ENCODE peak calls at places on chromosomes 16 and 17, in six cellular contexts. One of them, this sample, is unnamed.
A peak's percentile ranks its signal among the peaks of the same experiment; 100 is the strongest.

GRCh38 chr16:80985611-80986010 is 21.1 kb downstream of the CMC2 start:
- DNase-seq in AG09309: no peak
- DNase-seq in progenitor cell of endocrine pancreas: no peak
- DNase-seq in foreskin fibroblast: no peak
- DNase-seq in H9: no peak
- DNase-seq in Caco-2: no peak
- DNase-seq in this sample: no peak

GRCh38 chr16:73126453-73126853 is 78.5 kb upstream of the ZFHX3 start:
- DNase-seq in Caco-2: no peak
- DNase-seq in foreskin fibroblast: peak; percentile 92
- DNase-seq in H9: no peak
- DNase-seq in AG09309: peak; percentile 59
- DNase-seq in progenitor cell of endocrine pancreas: no peak
- DNase-seq in this sample: no peak

GRCh38 chr17:74361613-74362391 is at the start of gene BTBD17:
- DNase-seq in Caco-2: no peak
- DNase-seq in progenitor cell of endocrine pancreas: peak; percentile 52
- DNase-seq in foreskin fibroblast: peak; percentile 46
- DNase-seq in AG09309: no peak
- DNase-seq in H9: peak; percentile 95
- DNase-seq in this sample: peak; percentile 91

GRCh38 chr16:68386628-68387027 is 61.7 kb downstream of the SMPD3 start:
- DNase-seq in foreskin fibroblast: no peak
- DNase-seq in H9: no peak
- DNase-seq in AG09309: no peak
- DNase-seq in Caco-2: peak; percentile 82
- DNase-seq in progenitor cell of endocrine pancreas: no peak
- DNase-seq in this sample: no peak

GRCh38 chr16:75379911-75380847 is 53.1 kb downstream of the CFDP1 start:
- DNase-seq in H9: no peak
- DNase-seq in progenitor cell of endocrine pancreas: no peak
- DNase-seq in foreskin fibroblast: no peak
- DNase-seq in AG09309: no peak
- DNase-seq in Caco-2: no peak
- DNase-seq in this sample: no peak

GRCh38 chr17:82302991-82303943 is 14.1 kb downstream of the CD7 start:
- DNase-seq in Caco-2: peak; percentile 55
- DNase-seq in foreskin fibroblast: no peak
- DNase-seq in AG09309: no peak
- DNase-seq in progenitor cell of endocrine pancreas: no peak
- DNase-seq in H9: no peak
- DNase-seq in this sample: no peak

GRCh38 chr17:14442798-14443553 is 142.1 kb downstream of the HS3ST3B1 start:
- DNase-seq in foreskin fibroblast: no peak
- DNase-seq in AG09309: no peak
- DNase-seq in H9: no peak
- DNase-seq in Caco-2: no peak
- DNase-seq in progenitor cell of endocrine pancreas: no peak
- DNase-seq in this sample: no peak

GRCh38 chr17:49817993-49818392 is 29.5 kb downstream of the KAT7 start:
- DNase-seq in AG09309: no peak
- DNase-seq in progenitor cell of endocrine pancreas: no peak
- DNase-seq in H9: no peak
- DNase-seq in Caco-2: no peak
- DNase-seq in foreskin fibroblast: no peak
- DNase-seq in this sample: no peak

GRCh38 chr16:78925071-78925714 is 675.3 kb downstream of the MAF start:
- DNase-seq in Caco-2: peak; percentile 42
- DNase-seq in H9: peak; percentile 46
- DNase-seq in foreskin fibroblast: no peak
- DNase-seq in progenitor cell of endocrine pancreas: no peak
- DNase-seq in AG09309: no peak
- DNase-seq in this sample: no peak

GRCh38 chr17:4617590-4618356 is 23.7 kb downstream of the ALOX15 start:
- DNase-seq in AG09309: no peak
- DNase-seq in H9: no peak
- DNase-seq in foreskin fibroblast: no peak
- DNase-seq in progenitor cell of endocrine pancreas: no peak
- DNase-seq in Caco-2: no peak
- DNase-seq in this sample: no peak

GRCh38 chr16:24689128-24689527 is 40.3 kb upstream of the TNRC6A start:
- DNase-seq in H9: peak; percentile 56
- DNase-seq in foreskin fibroblast: peak; percentile 77
- DNase-seq in progenitor cell of endocrine pancreas: no peak
- DNase-seq in AG09309: peak; percentile 34
- DNase-seq in Caco-2: no peak
- DNase-seq in this sample: no peak
- TF ChIP-seq CTCF in H9: peak; percentile 79
- TF ChIP-seq CTCF in foreskin fibroblast: peak; percentile 82
- TF ChIP-seq CTCF in progenitor cell of endocrine pancreas: peak; percentile 69
- TF ChIP-seq CTCF in AG09309: peak; percentile 92
- TF ChIP-seq CTCF in Caco-2: peak; percentile 58
- TF ChIP-seq CTCF in this sample: peak; percentile 60

GRCh38 chr16:84925092-84925772 is 86.1 kb downstream of the ZDHHC7 start:
- DNase-seq in foreskin fibroblast: peak; percentile 54
- DNase-seq in AG09309: no peak
- DNase-seq in Caco-2: peak; percentile 76
- DNase-seq in H9: peak; percentile 69
- DNase-seq in progenitor cell of endocrine pancreas: no peak
- DNase-seq in this sample: no peak
- TF ChIP-seq CTCF in foreskin fibroblast: peak; percentile 86
- TF ChIP-seq CTCF in AG09309: peak; percentile 82
- TF ChIP-seq CTCF in Caco-2: peak; percentile 94
- TF ChIP-seq CTCF in H9: peak; percentile 92
- TF ChIP-seq CTCF in progenitor cell of endocrine pancreas: peak; percentile 57
- TF ChIP-seq CTCF in this sample: peak; percentile 63

GRCh38 chr17:63573634-63574033 is 23.4 kb downstream of the DCAF7 start:
- DNase-seq in foreskin fibroblast: no peak
- DNase-seq in progenitor cell of endocrine pancreas: no peak
- DNase-seq in Caco-2: no peak
- DNase-seq in AG09309: no peak
- DNase-seq in H9: no peak
- DNase-seq in this sample: no peak
- TF ChIP-seq CTCF in foreskin fibroblast: peak; percentile 39
- TF ChIP-seq CTCF in progenitor cell of endocrine pancreas: peak; percentile 54
- TF ChIP-seq CTCF in Caco-2: peak; percentile 44
- TF ChIP-seq CTCF in AG09309: peak; percentile 46
- TF ChIP-seq CTCF in H9: peak; percentile 68
- TF ChIP-seq CTCF in this sample: peak; percentile 37

GRCh38 chr17:11150946-11151345 is 90.1 kb upstream of the SHISA6 start:
- DNase-seq in AG09309: no peak
- DNase-seq in progenitor cell of endocrine pancreas: no peak
- DNase-seq in foreskin fibroblast: no peak
- DNase-seq in Caco-2: no peak
- DNase-seq in H9: no peak
- DNase-seq in this sample: no peak
- TF ChIP-seq CTCF in AG09309: no peak
- TF ChIP-seq CTCF in progenitor cell of endocrine pancreas: no peak
- TF ChIP-seq CTCF in foreskin fibroblast: no peak
- TF ChIP-seq CTCF in Caco-2: no peak
- TF ChIP-seq CTCF in H9: no peak
- TF ChIP-seq CTCF in this sample: no peak

GRCh38 chr17:77324227-77324626 is 183.5 kb downstream of the SEC14L1 start:
- DNase-seq in foreskin fibroblast: no peak
- DNase-seq in H9: peak; percentile 24
- DNase-seq in Caco-2: peak; percentile 10
- DNase-seq in AG09309: no peak
- DNase-seq in progenitor cell of endocrine pancreas: no peak
- DNase-seq in this sample: no peak
- TF ChIP-seq CTCF in foreskin fibroblast: no peak
- TF ChIP-seq CTCF in H9: no peak
- TF ChIP-seq CTCF in Caco-2: no peak
- TF ChIP-seq CTCF in AG09309: no peak
- TF ChIP-seq CTCF in progenitor cell of endocrine pancreas: no peak
- TF ChIP-seq CTCF in this sample: no peak

GRCh38 chr17:64662774-64663367 is 764 bp upstream of the SMURF2 start:
- DNase-seq in H9: peak; percentile 92
- DNase-seq in foreskin fibroblast: no peak
- DNase-seq in Caco-2: no peak
- DNase-seq in AG09309: no peak
- DNase-seq in progenitor cell of endocrine pancreas: no peak
- DNase-seq in this sample: no peak

GRCh38 chr17:64657610-64658125 is 4.4 kb downstream of the SMURF2 start:
- DNase-seq in Caco-2: no peak
- DNase-seq in progenitor cell of endocrine pancreas: no peak
- DNase-seq in foreskin fibroblast: no peak
- DNase-seq in H9: no peak
- DNase-seq in AG09309: no peak
- DNase-seq in this sample: no peak

GRCh38 chr17:64661731-64661980 is 451 bp downstream of the SMURF2 start:
- DNase-seq in AG09309: no peak
- DNase-seq in Caco-2: no peak
- DNase-seq in H9: no peak
- DNase-seq in foreskin fibroblast: no peak
- DNase-seq in progenitor cell of endocrine pancreas: peak; percentile 51
- DNase-seq in this sample: no peak

GRCh38 chr17:64658931-64659330 is 3.2 kb downstream of the SMURF2 start:
- DNase-seq in progenitor cell of endocrine pancreas: no peak
- DNase-seq in foreskin fibroblast: peak; percentile 72
- DNase-seq in AG09309: peak; percentile 48
- DNase-seq in H9: no peak
- DNase-seq in Caco-2: no peak
- DNase-seq in this sample: no peak

GRCh38 chr17:64661981-64662773 is at the start of gene SMURF2:
- DNase-seq in progenitor cell of endocrine pancreas: peak; percentile 70
- DNase-seq in foreskin fibroblast: peak; percentile 88
- DNase-seq in H9: peak; percentile 90
- DNase-seq in AG09309: no peak
- DNase-seq in Caco-2: peak; percentile 81
- DNase-seq in this sample: peak; percentile 66
- TF ChIP-seq CTCF in progenitor cell of endocrine pancreas: no peak
- TF ChIP-seq CTCF in foreskin fibroblast: no peak
- TF ChIP-seq CTCF in H9: no peak
- TF ChIP-seq CTCF in AG09309: no peak
- TF ChIP-seq CTCF in Caco-2: no peak
- TF ChIP-seq CTCF in this sample: no peak

GRCh38 chr16:85986931-85987749 is 88.2 kb downstream of the IRF8 start:
- DNase-seq in foreskin fibroblast: no peak
- DNase-seq in H9: peak; percentile 63
- DNase-seq in progenitor cell of endocrine pancreas: peak; percentile 27
- DNase-seq in AG09309: no peak
- DNase-seq in Caco-2: peak; percentile 52
- DNase-seq in this sample: no peak
- TF ChIP-seq CTCF in foreskin fibroblast: no peak
- TF ChIP-seq CTCF in H9: peak; percentile 55
- TF ChIP-seq CTCF in progenitor cell of endocrine pancreas: peak; percentile 41
- TF ChIP-seq CTCF in AG09309: peak; percentile 36
- TF ChIP-seq CTCF in Caco-2: peak; percentile 47
- TF ChIP-seq CTCF in this sample: no peak

DNA sequence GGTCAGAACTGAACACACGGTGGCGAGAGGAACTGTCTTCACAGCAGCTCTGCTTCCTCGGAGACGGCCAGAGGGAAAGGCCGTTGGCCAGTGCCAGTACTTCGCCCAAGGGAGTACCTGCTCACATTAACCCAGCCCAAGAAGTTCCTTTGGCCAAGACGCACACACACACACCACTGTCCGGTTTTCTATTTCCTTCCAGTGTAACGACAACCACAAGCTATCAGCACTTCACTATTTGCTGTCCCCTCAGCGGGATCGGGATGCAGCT is 735 bp upstream of the GGNBP2 start:
- DNase-seq in foreskin fibroblast: peak; percentile 77
- DNase-seq in AG09309: no peak
- DNase-seq in H9: peak; percentile 66
- DNase-seq in progenitor cell of endocrine pancreas: peak; percentile 11
- DNase-seq in Caco-2: peak; percentile 65
- DNase-seq in this sample: no peak
- TF ChIP-seq CTCF in foreskin fibroblast: peak; percentile 6
- TF ChIP-seq CTCF in AG09309: peak; percentile 21
- TF ChIP-seq CTCF in H9: no peak
- TF ChIP-seq CTCF in progenitor cell of endocrine pancreas: no peak
- TF ChIP-seq CTCF in Caco-2: peak; percentile 11
- TF ChIP-seq CTCF in this sample: no peak

This sample was measured in D721Med.